ENCODE peak calls at places on chromosomes 1 and 21, in six cellular contexts. G, J, M, H, D and N are unnamed samples.

GRCh38 chr1:55289614-55290013 is 74.5 kb upstream of the USP24 start:
- DNase-seq in G (peak; percentile 62), J (peak; percentile 13), M (no peak), H (no peak), D (no peak), N (no peak)

GRCh38 chr1:211644653-211645052 is 30.8 kb downstream of the NEK2 start:
- DNase-seq in G (no peak), J (no peak), M (no peak), H (no peak), D (no peak), N (no peak)

GRCh38 chr1:96978431-96978830 is 256.8 kb downstream of the PTBP2 start:
- DNase-seq in G (no peak), J (no peak), M (no peak), H (no peak), D (no peak), N (no peak)

GRCh38 chr1:27402349-27402754 is 9.9 kb downstream of the GPR3 start:
- DNase-seq in G (peak; percentile 71), J (peak; percentile 45), M (peak; percentile 92), H (no peak), D (no peak), N (peak; percentile 54)

GRCh38 chr1:50346621-50347020 is 76.6 kb downstream of the DMRTA2 start:
- DNase-seq in G (no peak), J (no peak), M (no peak), H (no peak), D (no peak), N (no peak)

GRCh38 chr1:11272842-11273594 is at the start of gene UBIAD1:
- DNase-seq in G (peak; percentile 89), J (peak; percentile 66), M (peak; percentile 95), H (peak; percentile 74), D (peak; percentile 81), N (peak; percentile 85)

GRCh38 chr1:22712502-22713271 is 2.0 kb downstream of the EPHB2 start:
- DNase-seq in G (no peak), J (peak; percentile 31), M (no peak), H (no peak), D (no peak), N (no peak)

GRCh38 chr1:153540394-153541361 is at the start of gene S100A5:
- DNase-seq in G (peak; percentile 91), J (peak; percentile 97), M (no peak), H (peak; percentile 49), D (no peak), N (peak; percentile 66)

GRCh38 chr1:238690415-238690814 is 696.0 kb upstream of the CHRM3 start:
- DNase-seq in G (peak; percentile 20), J (no peak), M (no peak), H (no peak), D (no peak), N (peak; percentile 9)

GRCh38 chr21:36319767-36320420 is at the start of gene MORC3:
- DNase-seq in G (peak; percentile 99), J (peak; percentile 99), M (peak; percentile 99), H (peak; percentile 97), D (peak; percentile 97), N (peak; percentile 99)

GRCh38 chr1:168223681-168224515 is 1.9 kb upstream of the SFT2D2 start:
- DNase-seq in G (peak; percentile 28), J (no peak), M (no peak), H (no peak), D (no peak), N (no peak)

GRCh38 chr1:239125027-239125426 is 261.3 kb upstream of the CHRM3 start:
- DNase-seq in G (no peak), J (peak; percentile 34), M (no peak), H (no peak), D (no peak), N (no peak)

GRCh38 chr1:26856181-26856580 is 6.8 kb upstream of the SFN start:
- DNase-seq in G (no peak), J (no peak), M (no peak), H (no peak), D (no peak), N (no peak)

GRCh38 chr1:152506899-152507498 is 3.6 kb upstream of the LCE5A start:
- DNase-seq in G (peak; percentile 84), J (no peak), M (no peak), H (no peak), D (no peak), N (peak; percentile 97)

GRCh38 chr1:205774277-205775014 is 836 bp downstream of the RAB29 start:
- DNase-seq in G (peak; percentile 52), J (peak; percentile 18), M (no peak), H (no peak), D (no peak), N (peak; percentile 14)

GRCh38 chr1:170340259-170340658 is 191.7 kb upstream of the GORAB start:
- DNase-seq in G (peak; percentile 64), J (peak; percentile 25), M (no peak), H (no peak), D (no peak), N (no peak)

GRCh38 chr1:47210666-47211065 is 20.8 kb upstream of the PDZK1IP1 start:
- DNase-seq in G (peak; percentile 84), J (no peak), M (no peak), H (no peak), D (no peak), N (peak; percentile 23)

GRCh38 chr1:231869364-231869763 is 242.8 kb downstream of the DISC1 start:
- DNase-seq in G (no peak), J (no peak), M (no peak), H (no peak), D (no peak), N (no peak)

GRCh38 chr1:207091185-207091906 is 2.7 kb downstream of the C4BPB start:
- DNase-seq in G (no peak), J (no peak), M (no peak), H (no peak), D (no peak), N (no peak)

GRCh38 chr1:64126581-64126980 is 76.8 kb upstream of the UBE2U start:
- DNase-seq in G (no peak), J (no peak), M (no peak), H (no peak), D (no peak), N (no peak)

GRCh38 chr1:246308533-246309075 is 198.5 kb downstream of the SMYD3 start:
- DNase-seq in G (no peak), J (no peak), M (no peak), H (no peak), D (no peak), N (no peak)

GRCh38 chr1:182297312-182297711 is 94.3 kb downstream of the GLUL start:
- DNase-seq in G (no peak), J (no peak), M (no peak), H (no peak), D (no peak), N (no peak)

GRCh38 chr1:53995683-53996082 is 22.3 kb downstream of the LDLRAD1 start:
- DNase-seq in G (no peak), J (no peak), M (no peak), H (no peak), D (no peak), N (no peak)

GRCh38 chr1:40818264-40818961 is 34.8 kb downstream of the KCNQ4 start:
- DNase-seq in G (no peak), J (no peak), M (peak; percentile 89), H (peak; percentile 85), D (no peak), N (peak; percentile 41)

GRCh38 chr1:27562483-27563406 is 41.2 kb downstream of the AHDC1 start:
- DNase-seq in G (no peak), J (no peak), M (peak; percentile 68), H (no peak), D (no peak), N (no peak)

GRCh38 chr21:43361127-43361492 is 65.8 kb downstream of the SIK1 start:
- DNase-seq in G (no peak), J (no peak), M (peak; percentile 81), H (no peak), D (no peak), N (peak; percentile 50)

GRCh38 chr1:234957330-234958065 is 171.1 kb downstream of the TOMM20 start:
- DNase-seq in G (peak; percentile 91), J (peak; percentile 91), M (no peak), H (no peak), D (no peak), N (no peak)

GRCh38 chr1:98276514-98276913 is 355.7 kb upstream of the DPYD start:
- DNase-seq in G (no peak), J (no peak), M (no peak), H (no peak), D (no peak), N (no peak)

GRCh38 chr1:24904731-24905354 is 25.2 kb downstream of the RUNX3 start:
- DNase-seq in G (no peak), J (no peak), M (no peak), H (no peak), D (no peak), N (no peak)

GRCh38 chr1:41870076-41870562 is 48.6 kb downstream of the HIVEP3 start:
- DNase-seq in G (peak; percentile 63), J (peak; percentile 93), M (no peak), H (no peak), D (no peak), N (peak; percentile 78)

GRCh38 chr1:206075786-206076725 is 23.1 kb downstream of the RHEX start:
- DNase-seq in G (peak; percentile 32), J (no peak), M (no peak), H (no peak), D (no peak), N (peak; percentile 70)